ENCODE peak calls at places on chromosomes 2 and 18, in ten cellular contexts. U, C, B, G, L, S, Z, O, V and K are unnamed samples.

GRCh38 chr2:109455731-109456691 is 157.8 kb downstream of the SEPTIN10 start:
- DNase-seq in U (no peak), C (no peak), B (no peak), G (peak), L (no peak), S (no peak), Z (no peak), O (no peak), V (no peak), K (no peak)

GRCh38 chr2:2183135-2183534 is 147.9 kb downstream of the MYT1L start:
- DNase-seq in U (no peak), C (no peak), B (no peak), G (no peak), L (no peak), S (no peak), Z (no peak), O (no peak), V (no peak), K (no peak)

GRCh38 chr18:54284967-54285785 is 15.9 kb downstream of the POLI start:
- DNase-seq in U (no peak), C (peak), B (peak), G (no peak), L (peak), S (no peak), Z (peak), O (no peak), V (peak), K (no peak)

GRCh38 chr2:9772999-9773904 is 70.0 kb upstream of the TAF1B start:
- DNase-seq in U (no peak), C (no peak), B (no peak), G (no peak), L (no peak), S (no peak), Z (no peak), O (no peak), V (no peak), K (no peak)

GRCh38 chr2:192657364-192657763 is 462.6 kb upstream of the TMEFF2 start:
- DNase-seq in U (no peak), C (no peak), B (no peak), G (no peak), L (no peak), S (no peak), Z (no peak), O (no peak), V (no peak), K (no peak)

GRCh38 chr2:24920813-24921441 is 890 bp upstream of the ADCY3 start:
- DNase-seq in U (no peak), C (no peak), B (no peak), G (no peak), L (no peak), S (no peak), Z (peak), O (no peak), V (no peak), K (no peak)

GRCh38 chr2:20584637-20585321 is 66.1 kb downstream of the HS1BP3 start:
- DNase-seq in U (peak), C (no peak), B (peak), G (no peak), L (no peak), S (no peak), Z (peak), O (peak), V (peak), K (no peak)

GRCh38 chr2:85826990-85827878 is 61.6 kb downstream of the ST3GAL5 start:
- DNase-seq in U (no peak), C (peak), B (peak), G (peak), L (peak), S (peak), Z (peak), O (peak), V (peak), K (peak)

GRCh38 chr2:230067990-230068657 is 600 bp downstream of the SLC16A14 start:
- DNase-seq in U (no peak), C (peak), B (peak), G (peak), L (no peak), S (peak), Z (peak), O (peak), V (peak), K (peak)

GRCh38 chr2:65579506-65580235 is 147.3 kb upstream of the SPRED2 start:
- DNase-seq in U (no peak), C (no peak), B (no peak), G (no peak), L (no peak), S (no peak), Z (no peak), O (no peak), V (no peak), K (no peak)

GRCh38 chr18:59570101-59570875 is 126.9 kb downstream of the CCBE1 start:
- DNase-seq in U (no peak), C (no peak), B (no peak), G (no peak), L (no peak), S (no peak), Z (no peak), O (peak), V (no peak), K (peak)

GRCh38 chr18:48770243-48770642 is 180.5 kb downstream of the SMAD7 start:
- DNase-seq in U (no peak), C (no peak), B (no peak), G (no peak), L (no peak), S (no peak), Z (no peak), O (no peak), V (no peak), K (no peak)

GRCh38 chr2:240933966-240934700 is 28.0 kb downstream of the CROCC2 start:
- DNase-seq in U (no peak), C (no peak), B (no peak), G (no peak), L (no peak), S (peak), Z (no peak), O (no peak), V (peak), K (no peak)

GRCh38 chr18:79529991-79530390 is 134.3 kb downstream of the NFATC1 start:
- DNase-seq in U (no peak), C (no peak), B (no peak), G (peak), L (no peak), S (no peak), Z (no peak), O (no peak), V (peak), K (no peak)

GRCh38 chr2:143841935-143842334 is 678.0 kb downstream of the ZEB2 start:
- DNase-seq in U (no peak), C (no peak), B (no peak), G (no peak), L (no peak), S (no peak), Z (peak), O (no peak), V (no peak), K (no peak)

GRCh38 chr2:160427629-160428424 is 65.8 kb downstream of the RBMS1 start:
- DNase-seq in U (no peak), C (no peak), B (no peak), G (no peak), L (no peak), S (peak), Z (no peak), O (no peak), V (peak), K (no peak)

GRCh38 chr2:70978388-70979357 is at the start of gene ANKRD53:
- DNase-seq in U (no peak), C (peak), B (no peak), G (peak), L (no peak), S (peak), Z (peak), O (peak), V (peak), K (peak)